ENCODE peak calls at places on chromosomes 2 and 18, in five cellular contexts. Z is foreskin fibroblast, E is astrocyte of the spinal cord, H is progenitor cell of endocrine pancreas, T is lower lobe of right lung. L is an unnamed sample.
A peak's percentile ranks its signal among the peaks of the same experiment; 100 is the strongest.

GRCh38 chr2:239455436-239456203 is 54.8 kb upstream of the HDAC4 start:
- DNase-seq in H (no peak), Z (no peak), T (no peak), E (no peak), L (no peak)

GRCh38 chr2:75276093-75277055 is 77.1 kb upstream of the TACR1 start:
- DNase-seq in E (peak; percentile 66), Z (peak; percentile 51), H (no peak), T (no peak), L (no peak)

GRCh38 chr2:105711394-105711793 is 33.3 kb upstream of the NCK2 start:
- DNase-seq in E (no peak), T (no peak), Z (no peak), H (no peak), L (no peak)

GRCh38 chr2:222641336-222641735 is 14.6 kb downstream of the FARSB start:
- DNase-seq in E (peak; percentile 13), H (no peak), T (no peak), Z (peak; percentile 11), L (no peak)

GRCh38 chr18:50709215-50709614 is 110.6 kb downstream of the MRO start:
- DNase-seq in H (no peak), E (no peak), Z (no peak), T (no peak), L (no peak)

GRCh38 chr2:206457188-206457634 is 13.9 kb downstream of the ADAM23 start:
- DNase-seq in H (no peak), T (no peak), E (peak; percentile 30), Z (no peak), L (no peak)

GRCh38 chr2:105760191-105760590 is 15.5 kb downstream of the NCK2 start:
- DNase-seq in T (no peak), Z (no peak), H (no peak), E (no peak), L (no peak)

GRCh38 chr18:74840492-74841167 is 243.0 kb downstream of the ZNF407 start:
- DNase-seq in E (peak; percentile 64), Z (peak; percentile 77), T (no peak), H (no peak), L (no peak)

GRCh38 chr2:119746836-119747235 is 12.9 kb upstream of the PTPN4 start:
- DNase-seq in Z (no peak), E (peak; percentile 21), H (no peak), T (no peak), L (no peak)

GRCh38 chr2:46180189-46180588 is 117.0 kb upstream of the EPAS1 start:
- DNase-seq in H (no peak), Z (no peak), T (no peak), E (no peak), L (no peak)

GRCh38 chr2:205903549-205904129 is 182.3 kb downstream of the INO80D start:
- DNase-seq in T (no peak), E (no peak), H (no peak), Z (no peak), L (peak; percentile 48)

GRCh38 chr2:234293973-234294372 is 202.9 kb downstream of the ARL4C start:
- DNase-seq in E (no peak), H (no peak), T (no peak), Z (no peak), L (no peak)
- TF ChIP-seq CTCF in E (peak; percentile 4), H (peak; percentile 23), T (no peak), Z (no peak), L (no peak)

GRCh38 chr2:187174582-187174981 is 273.5 kb downstream of the CALCRL start:
- DNase-seq in T (no peak), H (no peak), E (no peak), Z (no peak), L (no peak)
- TF ChIP-seq CTCF in T (no peak), H (peak; percentile 34), E (peak; percentile 49), Z (peak; percentile 34), L (peak; percentile 64)

DNA sequence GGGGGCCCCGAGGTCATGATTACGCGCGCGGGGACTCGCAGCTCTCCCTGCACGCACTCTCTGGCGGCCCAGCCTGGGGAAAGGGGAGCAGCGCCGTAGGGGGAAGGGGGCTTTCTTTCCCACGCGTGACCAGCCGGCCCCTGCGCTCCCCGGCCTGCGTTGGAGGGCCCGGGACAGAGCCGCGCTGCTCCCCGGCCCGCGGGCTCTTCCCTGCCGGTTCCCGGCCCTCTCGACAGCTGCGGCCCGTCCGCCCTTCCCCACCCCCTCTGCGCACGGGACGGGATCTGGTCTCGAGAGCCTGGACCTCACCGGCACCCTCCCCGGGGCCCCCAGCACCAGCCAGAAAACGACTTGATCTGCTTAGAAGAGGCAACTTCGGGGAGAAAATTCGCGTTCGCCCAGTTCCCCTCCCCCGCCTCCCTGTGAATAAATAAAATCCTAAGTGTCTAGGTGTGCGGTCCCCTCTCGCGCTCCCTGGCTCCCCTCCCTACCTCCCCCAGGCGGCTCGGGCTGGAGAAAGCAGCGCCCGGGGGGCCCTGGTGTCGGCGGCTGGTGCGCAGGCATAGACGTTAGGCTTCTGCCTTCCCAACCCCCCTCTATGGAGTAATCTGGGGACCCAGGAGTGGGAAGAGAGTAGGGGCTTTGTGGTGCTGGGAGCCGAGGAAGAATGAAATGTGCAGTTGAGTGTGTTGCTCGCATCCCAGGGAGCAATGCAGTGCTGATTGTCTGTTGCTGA is 793 bp upstream of the FIGN start:
- DNase-seq in H (peak; percentile 66), Z (no peak), T (peak; percentile 52), E (peak; percentile 48), L (peak; percentile 74)
- TF ChIP-seq CTCF in H (peak; percentile 41), Z (peak; percentile 32), T (no peak), E (peak; percentile 49), L (peak; percentile 22)

DNA sequence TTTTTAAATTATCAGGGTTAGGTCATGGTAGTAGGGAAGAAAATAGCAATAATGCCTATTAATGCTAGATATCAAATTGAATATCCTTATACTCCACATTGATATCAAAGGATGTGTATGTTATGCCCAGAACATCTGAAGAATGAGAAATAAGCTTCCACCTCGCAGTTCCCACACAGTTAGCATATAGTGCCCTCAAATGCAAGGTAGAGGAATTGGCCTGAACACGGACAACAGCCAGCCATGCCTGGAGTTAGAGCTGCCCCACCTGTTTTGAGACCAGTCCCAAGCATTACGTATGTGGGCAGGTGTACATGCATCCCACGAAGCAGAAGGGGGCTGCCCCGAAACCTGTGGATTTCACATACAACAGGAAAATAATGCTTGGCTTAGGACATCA is 79.6 kb downstream of the SUMO1 start:
- DNase-seq in E (peak; percentile 37), Z (peak; percentile 37), H (no peak), T (no peak), L (no peak)
- TF ChIP-seq CTCF in E (peak; percentile 60), Z (peak; percentile 42), H (peak; percentile 23), T (no peak), L (no peak)

GRCh38 chr18:79439201-79440023 is 43.7 kb downstream of the NFATC1 start:
- DNase-seq in H (no peak), Z (peak; percentile 41), E (peak; percentile 42), T (no peak), L (no peak)

GRCh38 chr18:79440728-79441127 is 45.0 kb downstream of the NFATC1 start:
- DNase-seq in Z (no peak), E (no peak), H (no peak), T (peak; percentile 76), L (no peak)

GRCh38 chr18:79440316-79440715 is 44.6 kb downstream of the NFATC1 start:
- DNase-seq in T (no peak), H (no peak), Z (no peak), E (no peak), L (no peak)

GRCh38 chr18:79442508-79443221 is 46.9 kb downstream of the NFATC1 start:
- DNase-seq in E (no peak), T (no peak), Z (no peak), H (no peak), L (no peak)

DNA sequence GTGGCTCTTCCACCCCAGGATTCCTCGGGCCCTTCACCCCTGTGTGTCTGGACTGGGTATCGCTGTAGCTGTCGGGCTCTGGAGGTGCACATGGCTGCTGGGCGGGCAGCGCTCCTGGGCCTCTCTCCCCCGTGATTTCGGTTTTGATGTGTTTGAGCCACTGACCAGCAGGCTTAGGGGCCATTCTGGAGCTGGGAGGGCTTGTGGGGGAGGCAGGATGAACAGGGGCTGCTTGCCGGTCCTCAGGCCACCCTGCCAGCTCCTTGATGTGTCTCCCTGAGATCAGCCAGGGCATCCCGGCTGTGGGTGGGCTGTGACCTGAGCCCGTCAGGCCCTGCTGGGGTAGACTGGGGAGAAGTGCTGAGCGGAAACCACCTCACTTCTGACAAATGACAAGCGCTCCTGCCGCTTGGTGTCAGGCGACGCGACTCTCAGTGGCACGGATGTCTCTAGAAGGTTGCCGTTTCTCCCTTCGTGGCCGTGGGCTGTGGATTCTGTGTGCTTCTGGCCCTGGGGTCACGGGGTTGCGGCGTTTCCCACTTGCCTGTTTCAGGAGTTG is 45.6 kb downstream of the NFATC1 start:
- DNase-seq in E (no peak), H (no peak), T (no peak), Z (no peak), L (no peak)
- TF ChIP-seq CTCF in E (no peak), H (no peak), T (no peak), Z (no peak), L (no peak)

GRCh38 chr2:10054424-10054823 is 11.1 kb downstream of the KLF11 start:
- DNase-seq in H (no peak), Z (no peak), E (no peak), T (peak; percentile 24), L (no peak)
- TF ChIP-seq CTCF in H (no peak), Z (no peak), E (no peak), T (no peak), L (no peak)

L was measured in endothelial cell.